ENCODE peak calls at places on chromosomes 2 and 18, in nine cellular contexts. One of them, this sample, is unnamed. For H3K4me1, the result is how much of the 10 kb centered on the place peaks cover.

GRCh38 chr18:46148810-46149209 is 44.6 kb downstream of the HAUS1 start:
- DNase-seq in GM23248: peak
- DNase-seq in A549: peak
- DNase-seq in GM23338: peak
- DNase-seq in heart left ventricle: no peak
- DNase-seq in kidney: no peak
- DNase-seq in HCT116: no peak
- DNase-seq in neuronal stem cell: peak
- DNase-seq in left ventricle myocardium inferior: no peak
- DNase-seq in this sample: peak

GRCh38 chr18:54880706-54881105 is 52.4 kb downstream of the RAB27B start:
- DNase-seq in GM23248: peak
- DNase-seq in A549: peak
- DNase-seq in GM23338: peak
- DNase-seq in heart left ventricle: no peak
- DNase-seq in kidney: no peak
- DNase-seq in HCT116: no peak
- DNase-seq in neuronal stem cell: no peak
- DNase-seq in left ventricle myocardium inferior: no peak
- DNase-seq in this sample: no peak

GRCh38 chr2:86025976-86026743 is 79.5 kb downstream of the POLR1A start:
- DNase-seq in GM23248: no peak
- DNase-seq in A549: no peak
- DNase-seq in GM23338: no peak
- DNase-seq in heart left ventricle: peak
- DNase-seq in kidney: no peak
- DNase-seq in HCT116: no peak
- DNase-seq in neuronal stem cell: no peak
- DNase-seq in left ventricle myocardium inferior: no peak
- DNase-seq in this sample: no peak

GRCh38 chr2:237304763-237305514 is 109.0 kb downstream of the COL6A3 start:
- DNase-seq in GM23248: peak
- DNase-seq in A549: no peak
- DNase-seq in GM23338: no peak
- DNase-seq in heart left ventricle: no peak
- DNase-seq in kidney: no peak
- DNase-seq in HCT116: peak
- DNase-seq in neuronal stem cell: no peak
- DNase-seq in left ventricle myocardium inferior: no peak
- DNase-seq in this sample: no peak

GRCh38 chr18:12366794-12367193 is 10.2 kb downstream of the AFG3L2 start:
- DNase-seq in GM23248: no peak
- DNase-seq in A549: no peak
- DNase-seq in GM23338: no peak
- DNase-seq in heart left ventricle: no peak
- DNase-seq in kidney: no peak
- DNase-seq in HCT116: no peak
- DNase-seq in neuronal stem cell: no peak
- DNase-seq in left ventricle myocardium inferior: no peak
- DNase-seq in this sample: no peak

GRCh38 chr2:172863341-172863740 is 127.7 kb downstream of the RAPGEF4 start:
- DNase-seq in GM23248: no peak
- DNase-seq in A549: no peak
- DNase-seq in GM23338: no peak
- DNase-seq in heart left ventricle: no peak
- DNase-seq in kidney: no peak
- DNase-seq in HCT116: no peak
- DNase-seq in neuronal stem cell: no peak
- DNase-seq in left ventricle myocardium inferior: no peak
- DNase-seq in this sample: no peak

GRCh38 chr2:18445412-18446320 is 114.8 kb downstream of the RDH14 start:
- DNase-seq in GM23248: peak
- DNase-seq in A549: no peak
- DNase-seq in GM23338: no peak
- DNase-seq in heart left ventricle: peak
- DNase-seq in kidney: no peak
- DNase-seq in HCT116: no peak
- DNase-seq in neuronal stem cell: no peak
- DNase-seq in left ventricle myocardium inferior: peak
- DNase-seq in this sample: no peak

GRCh38 chr2:96636772-96637171 is 1.3 kb downstream of the KANSL3 start:
- DNase-seq in GM23248: peak
- DNase-seq in A549: no peak
- DNase-seq in GM23338: no peak
- DNase-seq in heart left ventricle: peak
- DNase-seq in kidney: no peak
- DNase-seq in HCT116: no peak
- DNase-seq in neuronal stem cell: no peak
- DNase-seq in left ventricle myocardium inferior: no peak
- DNase-seq in this sample: peak

GRCh38 chr2:235654115-235654514 is 160.3 kb downstream of the AGAP1 start:
- DNase-seq in GM23248: peak
- DNase-seq in A549: no peak
- DNase-seq in GM23338: no peak
- DNase-seq in heart left ventricle: no peak
- DNase-seq in kidney: no peak
- DNase-seq in HCT116: no peak
- DNase-seq in neuronal stem cell: no peak
- DNase-seq in left ventricle myocardium inferior: no peak
- DNase-seq in this sample: no peak

GRCh38 chr2:2328847-2329246 is 2.2 kb downstream of the MYT1L start:
- DNase-seq in GM23248: peak
- DNase-seq in A549: no peak
- DNase-seq in GM23338: peak
- DNase-seq in heart left ventricle: no peak
- DNase-seq in kidney: no peak
- DNase-seq in HCT116: no peak
- DNase-seq in neuronal stem cell: peak
- DNase-seq in left ventricle myocardium inferior: no peak
- DNase-seq in this sample: peak

GRCh38 chr2:47028171-47028570 is 112.6 kb upstream of the MCFD2 start:
- DNase-seq in GM23248: no peak
- DNase-seq in A549: no peak
- DNase-seq in GM23338: no peak
- DNase-seq in heart left ventricle: peak
- DNase-seq in kidney: no peak
- DNase-seq in HCT116: no peak
- DNase-seq in neuronal stem cell: no peak
- DNase-seq in left ventricle myocardium inferior: peak
- DNase-seq in this sample: no peak
- H3K4me1 ChIP-seq in GM23248: under half
- H3K4me1 ChIP-seq in A549: half or more
- H3K4me1 ChIP-seq in GM23338: under half
- H3K4me1 ChIP-seq in heart left ventricle: under half
- H3K4me1 ChIP-seq in kidney: under half
- H3K4me1 ChIP-seq in HCT116: under half
- H3K4me1 ChIP-seq in neuronal stem cell: under half
- H3K4me1 ChIP-seq in left ventricle myocardium inferior: half or more
- H3K4me1 ChIP-seq in this sample: under half

DNA sequence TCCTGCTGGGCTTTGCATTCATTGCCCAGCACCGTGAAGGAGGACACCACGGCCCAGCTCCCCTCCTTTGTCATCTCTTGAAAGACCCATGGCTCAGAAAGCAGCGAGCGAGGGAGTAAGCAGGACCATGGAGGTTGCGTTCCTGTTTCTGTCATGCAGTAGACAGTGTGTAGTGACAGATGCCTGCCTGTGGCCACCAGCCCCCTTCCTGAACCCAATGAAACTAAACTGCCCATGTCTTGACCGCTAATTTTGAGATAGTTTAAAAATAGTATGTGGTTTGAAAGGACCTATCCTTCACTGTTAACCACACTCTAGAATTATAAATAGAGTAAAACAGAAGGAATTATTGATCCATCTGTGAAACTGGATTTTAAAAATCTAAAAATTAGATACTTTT is 88.2 kb downstream of the ASAP2 start:
- DNase-seq in GM23248: no peak
- DNase-seq in A549: no peak
- DNase-seq in GM23338: no peak
- DNase-seq in heart left ventricle: no peak
- DNase-seq in kidney: no peak
- DNase-seq in HCT116: no peak
- DNase-seq in neuronal stem cell: no peak
- DNase-seq in left ventricle myocardium inferior: no peak
- DNase-seq in this sample: no peak
- H3K4me1 ChIP-seq in GM23248: under half
- H3K4me1 ChIP-seq in A549: under half
- H3K4me1 ChIP-seq in GM23338: under half
- H3K4me1 ChIP-seq in heart left ventricle: under half
- H3K4me1 ChIP-seq in kidney: under half
- H3K4me1 ChIP-seq in HCT116: under half
- H3K4me1 ChIP-seq in neuronal stem cell: under half
- H3K4me1 ChIP-seq in left ventricle myocardium inferior: under half
- H3K4me1 ChIP-seq in this sample: under half

GRCh38 chr2:38596229-38596628 is 6.5 kb downstream of the HNRNPLL start:
- DNase-seq in GM23248: no peak
- DNase-seq in A549: no peak
- DNase-seq in GM23338: no peak
- DNase-seq in heart left ventricle: no peak
- DNase-seq in kidney: no peak
- DNase-seq in HCT116: no peak
- DNase-seq in neuronal stem cell: no peak
- DNase-seq in left ventricle myocardium inferior: no peak
- DNase-seq in this sample: peak

GRCh38 chr2:38598991-38599295 is 3.8 kb downstream of the HNRNPLL start:
- DNase-seq in GM23248: peak
- DNase-seq in A549: no peak
- DNase-seq in GM23338: no peak
- DNase-seq in heart left ventricle: no peak
- DNase-seq in kidney: no peak
- DNase-seq in HCT116: no peak
- DNase-seq in neuronal stem cell: no peak
- DNase-seq in left ventricle myocardium inferior: no peak
- DNase-seq in this sample: no peak

GRCh38 chr2:38598200-38598990 is 4.3 kb downstream of the HNRNPLL start:
- DNase-seq in GM23248: peak
- DNase-seq in A549: no peak
- DNase-seq in GM23338: peak
- DNase-seq in heart left ventricle: no peak
- DNase-seq in kidney: no peak
- DNase-seq in HCT116: no peak
- DNase-seq in neuronal stem cell: no peak
- DNase-seq in left ventricle myocardium inferior: no peak
- DNase-seq in this sample: no peak

GRCh38 chr2:38599706-38600105 is 3.0 kb downstream of the HNRNPLL start:
- DNase-seq in GM23248: peak
- DNase-seq in A549: no peak
- DNase-seq in GM23338: no peak
- DNase-seq in heart left ventricle: no peak
- DNase-seq in kidney: no peak
- DNase-seq in HCT116: no peak
- DNase-seq in neuronal stem cell: no peak
- DNase-seq in left ventricle myocardium inferior: no peak
- DNase-seq in this sample: no peak

DNA sequence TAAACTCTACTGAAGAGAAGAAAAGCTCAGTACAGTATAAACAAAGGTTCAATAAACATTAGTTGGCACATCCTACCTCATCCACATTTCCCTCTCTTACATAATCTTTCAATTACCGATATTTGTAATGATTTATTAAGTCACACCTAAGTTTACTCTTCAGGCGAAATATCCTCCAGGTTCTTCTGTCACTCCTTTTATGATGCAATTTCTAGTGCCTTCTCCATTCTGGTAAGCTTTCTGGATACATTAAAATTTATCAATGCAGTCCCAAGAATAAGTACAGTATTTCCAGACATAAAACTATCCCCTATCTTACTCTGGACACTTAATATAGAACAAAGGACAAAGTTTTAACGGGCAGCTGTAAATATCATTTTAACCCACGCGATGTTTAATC is 5.6 kb downstream of the HNRNPLL start:
- DNase-seq in GM23248: no peak
- DNase-seq in A549: no peak
- DNase-seq in GM23338: no peak
- DNase-seq in heart left ventricle: no peak
- DNase-seq in kidney: no peak
- DNase-seq in HCT116: no peak
- DNase-seq in neuronal stem cell: no peak
- DNase-seq in left ventricle myocardium inferior: no peak
- DNase-seq in this sample: no peak
- H3K4me1 ChIP-seq in GM23248: under half
- H3K4me1 ChIP-seq in A549: half or more
- H3K4me1 ChIP-seq in GM23338: under half
- H3K4me1 ChIP-seq in heart left ventricle: under half
- H3K4me1 ChIP-seq in kidney: under half
- H3K4me1 ChIP-seq in HCT116: under half
- H3K4me1 ChIP-seq in neuronal stem cell: under half
- H3K4me1 ChIP-seq in left ventricle myocardium inferior: half or more
- H3K4me1 ChIP-seq in this sample: under half

GRCh38 chr2:240288087-240288521 is 147.4 kb upstream of the GPC1 start:
- DNase-seq in GM23248: no peak
- DNase-seq in A549: no peak
- DNase-seq in GM23338: no peak
- DNase-seq in heart left ventricle: no peak
- DNase-seq in kidney: no peak
- DNase-seq in HCT116: no peak
- DNase-seq in neuronal stem cell: no peak
- DNase-seq in left ventricle myocardium inferior: no peak
- DNase-seq in this sample: peak

GRCh38 chr2:240285725-240286124 is 145.3 kb upstream of the OTOS start:
- DNase-seq in GM23248: no peak
- DNase-seq in A549: no peak
- DNase-seq in GM23338: no peak
- DNase-seq in heart left ventricle: no peak
- DNase-seq in kidney: no peak
- DNase-seq in HCT116: no peak
- DNase-seq in neuronal stem cell: no peak
- DNase-seq in left ventricle myocardium inferior: no peak
- DNase-seq in this sample: no peak

GRCh38 chr2:240287011-240287410 is 146.6 kb upstream of the OTOS start:
- DNase-seq in GM23248: no peak
- DNase-seq in A549: no peak
- DNase-seq in GM23338: no peak
- DNase-seq in heart left ventricle: no peak
- DNase-seq in kidney: no peak
- DNase-seq in HCT116: no peak
- DNase-seq in neuronal stem cell: no peak
- DNase-seq in left ventricle myocardium inferior: no peak
- DNase-seq in this sample: no peak

GRCh38 chr2:240287496-240288086 is 147.1 kb upstream of the OTOS start:
- DNase-seq in GM23248: no peak
- DNase-seq in A549: no peak
- DNase-seq in GM23338: no peak
- DNase-seq in heart left ventricle: no peak
- DNase-seq in kidney: no peak
- DNase-seq in HCT116: no peak
- DNase-seq in neuronal stem cell: no peak
- DNase-seq in left ventricle myocardium inferior: no peak
- DNase-seq in this sample: no peak

DNA sequence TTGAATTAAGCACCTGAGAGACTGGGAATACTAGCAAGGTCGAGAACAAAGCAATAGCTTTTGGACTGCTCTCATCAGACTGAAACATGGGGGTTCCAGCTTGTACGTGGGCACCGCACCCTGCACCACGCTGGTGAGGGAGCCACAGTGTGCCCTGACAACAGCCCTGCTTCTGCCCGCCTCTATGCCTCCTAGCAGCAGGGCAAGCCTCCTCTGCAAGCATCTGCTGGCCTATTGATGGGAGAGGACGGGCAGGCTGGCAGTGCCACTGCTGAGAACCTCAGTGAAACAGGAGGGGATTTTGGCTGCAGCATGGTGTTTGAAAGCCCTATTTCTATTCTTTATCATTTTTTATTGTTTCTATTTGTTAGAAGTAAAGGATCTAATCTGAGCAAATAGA is 146.1 kb upstream of the OTOS start:
- DNase-seq in GM23248: no peak
- DNase-seq in A549: no peak
- DNase-seq in GM23338: no peak
- DNase-seq in heart left ventricle: no peak
- DNase-seq in kidney: no peak
- DNase-seq in HCT116: no peak
- DNase-seq in neuronal stem cell: no peak
- DNase-seq in left ventricle myocardium inferior: no peak
- DNase-seq in this sample: no peak
- H3K4me1 ChIP-seq in GM23248: under half
- H3K4me1 ChIP-seq in A549: under half
- H3K4me1 ChIP-seq in GM23338: under half
- H3K4me1 ChIP-seq in heart left ventricle: under half
- H3K4me1 ChIP-seq in kidney: under half
- H3K4me1 ChIP-seq in HCT116: under half
- H3K4me1 ChIP-seq in neuronal stem cell: under half
- H3K4me1 ChIP-seq in left ventricle myocardium inferior: under half
- H3K4me1 ChIP-seq in this sample: under half